ENCODE peak calls at places on chromosomes 2 and 18, in ten cellular contexts. S, K, A, C, N, D, H, T, P and B are unnamed samples.

GRCh38 chr18:48874701-48875162 is 76.0 kb downstream of the SMAD7 start:
- DNase-seq in S (no peak), K (peak), A (no peak), C (no peak), N (no peak), D (no peak), H (no peak), T (no peak), P (no peak), B (no peak)

GRCh38 chr2:204545861-204546773 is 842 bp downstream of the PARD3B start:
- DNase-seq in S (no peak), K (peak), A (no peak), C (no peak), N (peak), D (peak), H (peak), T (peak), P (no peak), B (no peak)

GRCh38 chr2:190714958-190715357 is 66.1 kb downstream of the NAB1 start:
- DNase-seq in S (no peak), K (no peak), A (no peak), C (peak), N (no peak), D (no peak), H (no peak), T (peak), P (no peak), B (no peak)

GRCh38 chr2:68441179-68441993 is 25.7 kb downstream of the FBXO48 start:
- DNase-seq in S (peak), K (peak), A (peak), C (peak), N (peak), D (peak), H (peak), T (peak), P (no peak), B (peak)

GRCh38 chr2:81324046-81324445 is 1019.5 kb upstream of the LRRTM1 start:
- DNase-seq in S (no peak), K (no peak), A (no peak), C (peak), N (no peak), D (peak), H (no peak), T (peak), P (no peak), B (no peak)

GRCh38 chr2:36456227-36456788 is 100.7 kb downstream of the CRIM1 start:
- DNase-seq in S (no peak), K (peak), A (no peak), C (peak), N (peak), D (no peak), H (no peak), T (no peak), P (no peak), B (peak)

GRCh38 chr18:34821669-34822210 is 111.6 kb downstream of the DTNA start:
- DNase-seq in S (no peak), K (no peak), A (no peak), C (peak), N (no peak), D (peak), H (no peak), T (no peak), P (peak), B (no peak)

GRCh38 chr18:7133181-7133580 is 15.6 kb upstream of the LAMA1 start:
- DNase-seq in S (no peak), K (no peak), A (no peak), C (peak), N (no peak), D (no peak), H (no peak), T (no peak), P (no peak), B (no peak)

DNA sequence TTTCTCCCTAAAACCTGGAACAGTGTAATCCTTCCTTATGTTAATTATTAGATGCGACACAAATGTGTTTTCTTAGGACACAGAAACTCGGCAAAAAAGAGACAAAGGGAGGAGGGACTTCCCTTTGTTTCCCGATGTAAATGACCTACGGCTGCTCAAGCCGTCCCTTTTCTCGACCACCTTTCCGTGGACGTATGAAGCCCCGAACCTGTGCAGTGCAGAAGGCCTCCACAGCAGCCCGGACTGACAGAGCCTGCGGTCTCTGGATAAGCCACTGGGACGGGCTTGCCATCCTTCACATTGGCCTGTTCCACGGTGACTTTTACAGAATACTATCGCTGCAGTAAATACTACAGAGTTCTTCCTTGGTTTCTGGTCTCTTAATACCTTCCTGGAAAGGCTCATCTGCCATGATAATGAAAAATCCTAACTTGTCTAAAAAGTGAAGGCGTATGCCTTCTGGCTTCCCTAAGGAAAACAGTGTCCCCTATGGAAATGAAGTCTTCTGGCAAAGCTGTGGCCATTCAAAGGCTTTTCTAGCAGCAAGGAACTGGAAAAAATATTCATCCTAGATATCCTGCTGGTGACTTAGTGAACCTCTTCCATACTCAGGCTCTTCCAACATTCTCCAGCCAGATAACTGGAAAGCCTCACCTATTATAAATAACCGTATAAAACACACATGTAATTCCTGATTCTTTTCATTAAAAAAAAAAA is 84.9 kb downstream of the RBMS1 start:
- DNase-seq in S (no peak), K (no peak), A (no peak), C (no peak), N (no peak), D (peak), H (no peak), T (no peak), P (no peak), B (no peak)
- H3K4me3 ChIP-seq in S (peak), K (no peak), A (no peak), C (peak), N (peak), D (peak), H (no peak), T (no peak), P (peak), B (peak)

GRCh38 chr2:18671363-18671762 is 82.0 kb upstream of the NT5C1B start:
- DNase-seq in S (no peak), K (no peak), A (no peak), C (no peak), N (no peak), D (no peak), H (no peak), T (peak), P (no peak), B (no peak)
- TF ChIP-seq CTCF in S (no peak), K (no peak), A (no peak), C (no peak), N (no peak), D (no peak), H (no peak), T (no peak), P (no peak), B (no peak)

GRCh38 chr2:199740111-199740428 is 110.9 kb downstream of the FTCDNL1 start:
- DNase-seq in S (no peak), K (no peak), A (no peak), C (no peak), N (no peak), D (no peak), H (no peak), T (no peak), P (no peak), B (no peak)

GRCh38 chr2:199739413-199740110 is 111.4 kb downstream of the FTCDNL1 start:
- DNase-seq in S (no peak), K (peak), A (no peak), C (peak), N (peak), D (peak), H (peak), T (peak), P (no peak), B (peak)

GRCh38 chr2:199742884-199743283 is 108.1 kb downstream of the FTCDNL1 start:
- DNase-seq in S (no peak), K (no peak), A (no peak), C (no peak), N (no peak), D (no peak), H (no peak), T (no peak), P (no peak), B (no peak)

GRCh38 chr2:199734651-199735050 is 116.3 kb downstream of the FTCDNL1 start:
- DNase-seq in S (no peak), K (no peak), A (no peak), C (no peak), N (no peak), D (no peak), H (no peak), T (peak), P (no peak), B (no peak)

GRCh38 chr2:199738723-199739412 is 112.1 kb downstream of the FTCDNL1 start:
- DNase-seq in S (no peak), K (no peak), A (no peak), C (peak), N (no peak), D (no peak), H (no peak), T (peak), P (peak), B (no peak)
- H3K4me3 ChIP-seq in S (no peak), K (no peak), A (no peak), C (no peak), N (no peak), D (no peak), H (no peak), T (no peak), P (no peak), B (no peak)

DNA sequence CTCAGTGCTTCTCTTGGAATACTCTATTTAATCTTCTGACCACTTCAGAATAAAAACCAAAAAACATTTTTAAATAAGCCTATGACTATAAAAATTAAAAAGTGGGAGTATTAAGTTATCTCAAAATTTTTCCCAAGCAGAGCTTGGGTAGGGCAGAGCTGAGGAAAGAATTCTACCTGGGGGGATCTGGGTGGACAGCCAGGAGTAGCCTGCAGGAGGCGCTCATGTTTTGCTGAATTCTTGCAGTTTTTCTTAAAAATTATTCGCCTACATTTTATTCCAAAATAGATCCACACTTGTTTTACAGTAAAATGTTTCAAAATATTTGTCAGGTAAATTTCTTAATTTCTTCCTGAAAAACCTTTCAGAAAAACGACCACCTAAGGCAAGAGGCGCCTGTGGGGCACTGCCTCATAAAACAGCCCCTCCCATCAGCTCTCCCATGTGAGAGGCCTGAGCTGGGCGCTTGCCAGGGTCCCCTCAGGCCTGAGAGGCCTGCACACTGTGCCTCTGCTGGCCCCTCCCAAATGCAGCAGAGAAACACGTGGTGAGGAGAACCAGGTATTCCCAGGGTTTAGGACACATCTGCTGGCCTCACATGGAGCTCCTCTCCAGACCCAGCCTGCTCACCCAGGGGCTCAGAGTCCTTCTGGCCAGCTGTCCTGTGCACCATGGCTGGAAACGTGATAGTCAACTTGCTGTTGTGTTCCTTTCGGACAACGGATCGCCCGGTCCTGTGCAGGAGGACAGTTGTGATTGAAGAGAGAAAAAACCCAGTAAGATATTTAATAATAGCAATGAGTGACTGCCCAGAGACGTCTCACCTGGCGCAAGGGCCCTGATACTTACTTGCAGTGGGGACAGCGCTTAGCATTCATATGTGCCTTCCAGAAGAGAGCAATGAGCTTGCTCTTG is 17.5 kb downstream of the POLR1A start:
- DNase-seq in S (no peak), K (no peak), A (no peak), C (no peak), N (no peak), D (peak), H (no peak), T (no peak), P (no peak), B (peak)
- TF ChIP-seq CTCF in S (peak), K (no peak), A (peak), C (peak), N (no peak), D (peak), H (peak), T (peak), P (peak), B (no peak)